ENCODE peak calls at places on chromosomes 13 and 19, in five cellular contexts. S, U, W, H and C are unnamed samples.

GRCh38 chr19:2081873-2082810 is 14.0 kb downstream of the MOB3A start:
- DNase-seq in S (no peak), U (peak; percentile 55), W (no peak), H (no peak), C (no peak)

GRCh38 chr19:2695288-2695866 is 7.1 kb downstream of the GNG7 start:
- DNase-seq in S (no peak), U (no peak), W (no peak), H (no peak), C (no peak)

GRCh38 chr13:79212064-79212619 is 193.9 kb downstream of the RBM26 start:
- DNase-seq in S (no peak), U (no peak), W (no peak), H (no peak), C (no peak)

GRCh38 chr13:110246530-110246929 is 60.4 kb downstream of the COL4A1 start:
- DNase-seq in S (no peak), U (no peak), W (no peak), H (no peak), C (no peak)

GRCh38 chr13:41700790-41701310 is 243.5 kb downstream of the RGCC start:
- DNase-seq in S (no peak), U (no peak), W (no peak), H (no peak), C (no peak)

GRCh38 chr19:43446746-43447489 is 18.5 kb downstream of the LYPD3 start:
- DNase-seq in S (peak; percentile 50), U (peak; percentile 41), W (peak; percentile 59), H (peak; percentile 67), C (peak; percentile 69)

GRCh38 chr19:3533563-3534216 is 5.3 kb upstream of the TEKTIP1 start:
- DNase-seq in S (no peak), U (no peak), W (no peak), H (no peak), C (no peak)

GRCh38 chr19:19956431-19957075 is 55.8 kb downstream of the ZNF93 start:
- DNase-seq in S (no peak), U (no peak), W (no peak), H (no peak), C (no peak)

GRCh38 chr19:2261438-2262172 is 5.4 kb upstream of the JSRP1 start:
- DNase-seq in S (no peak), U (peak; percentile 32), W (no peak), H (no peak), C (no peak)

GRCh38 chr13:27679896-27680295 is 58.2 kb downstream of the POLR1D start:
- DNase-seq in S (no peak), U (no peak), W (no peak), H (no peak), C (no peak)

GRCh38 chr13:94707400-94708021 is 4.8 kb downstream of the SOX21 start:
- DNase-seq in S (no peak), U (no peak), W (no peak), H (no peak), C (no peak)

GRCh38 chr13:24148414-24149305 is 11.9 kb upstream of the SPATA13 start:
- DNase-seq in S (no peak), U (no peak), W (no peak), H (peak; percentile 19), C (no peak)